ENCODE peak calls at places on chromosomes 13 and 19, in seven cellular contexts. E, A, O, I, T, C and W are unnamed samples.
A peak's percentile ranks its signal among the peaks of the same experiment; 100 is the strongest.

GRCh38 chr19:7908078-7908699 is 4.5 kb downstream of the MAP2K7 start:
- DNase-seq in T (peak; percentile 59), I (no peak), A (no peak), C (no peak), O (no peak), E (no peak), W (no peak)

GRCh38 chr19:39130337-39131254 is 5.0 kb downstream of the PAK4 start:
- DNase-seq in I (no peak), C (no peak), O (no peak), A (no peak), T (no peak), E (no peak), W (no peak)

GRCh38 chr19:44371815-44372480 is 15.5 kb upstream of the ZNF112 start:
- DNase-seq in O (no peak), T (no peak), A (no peak), C (no peak), I (no peak), E (no peak), W (no peak)

GRCh38 chr19:14337510-14337909 is 43.7 kb upstream of the ADGRE5 start:
- DNase-seq in T (peak; percentile 43), O (no peak), A (no peak), E (no peak), C (peak; percentile 16), I (peak; percentile 11), W (peak; percentile 91)

GRCh38 chr19:55406091-55406868 is 1.3 kb downstream of the UBE2S start:
- DNase-seq in E (no peak), A (no peak), O (no peak), T (no peak), I (no peak), C (no peak), W (no peak)

GRCh38 chr13:94590744-94591143 is 5.2 kb downstream of the TGDS start:
- DNase-seq in A (no peak), T (no peak), I (no peak), O (no peak), C (no peak), E (no peak), W (no peak)

GRCh38 chr19:10009714-10010224 is 535 bp downstream of the COL5A3 start:
- DNase-seq in T (no peak), A (no peak), C (no peak), I (no peak), O (no peak), E (no peak), W (no peak)

GRCh38 chr19:8511573-8512101 is 2.3 kb downstream of the ZNF414 start:
- DNase-seq in C (no peak), E (no peak), A (no peak), I (no peak), T (peak; percentile 34), O (no peak), W (no peak)

GRCh38 chr13:94716016-94716415 is 3.7 kb upstream of the SOX21 start:
- DNase-seq in E (no peak), O (no peak), C (no peak), A (no peak), T (no peak), I (no peak), W (no peak)

GRCh38 chr19:1421218-1421957 is 14.0 kb downstream of the DAZAP1 start:
- DNase-seq in O (no peak), T (no peak), C (no peak), E (no peak), I (no peak), A (no peak), W (no peak)
- H3K4me1 ChIP-seq in O (peaks cover 30% of the 10 kb centered on the region), T (peaks cover 28% of the 10 kb centered on the region), C (peaks cover 26% of the 10 kb centered on the region), E (peaks cover 22% of the 10 kb centered on the region), I (peaks cover 29% of the 10 kb centered on the region), A (peaks cover 61% of the 10 kb centered on the region), W (peaks cover 3% of the 10 kb centered on the region)

GRCh38 chr19:52949422-52949821 is 13.3 kb downstream of the ZNF816 start:
- DNase-seq in O (no peak), T (no peak), C (no peak), A (no peak), I (no peak), E (no peak), W (no peak)
- H3K9me3 ChIP-seq in O (peaks cover 56% of the 10 kb centered on the region), T (no peaks in the 10 kb centered on the region), C (peaks cover 67% of the 10 kb centered on the region), A (peaks cover 49% of the 10 kb centered on the region), I (peaks cover 67% of the 10 kb centered on the region), E (peaks cover 21% of the 10 kb centered on the region), W (peaks cover 9% of the 10 kb centered on the region)

GRCh38 chr13:32300406-32300805 is 14.8 kb downstream of the ZAR1L start:
- DNase-seq in A (no peak), C (no peak), T (no peak), O (no peak), I (no peak), E (no peak), W (no peak)
- H3K4me1 ChIP-seq in A (peaks cover 27% of the 10 kb centered on the region), C (no peaks in the 10 kb centered on the region), T (peaks cover 3% of the 10 kb centered on the region), O (no peaks in the 10 kb centered on the region), I (no peaks in the 10 kb centered on the region), E (no peaks in the 10 kb centered on the region), W (no peaks in the 10 kb centered on the region)

GRCh38 chr19:52140077-52140710 is 456 bp upstream of the ZNF616 start:
- DNase-seq in T (no peak), I (no peak), E (no peak), A (peak; percentile 54), C (no peak), O (no peak), W (peak; percentile 17)
- H3K9me3 ChIP-seq in T (no peaks in the 10 kb centered on the region), I (no peaks in the 10 kb centered on the region), E (no peaks in the 10 kb centered on the region), A (peaks cover 46% of the 10 kb centered on the region), C (peaks cover 9% of the 10 kb centered on the region), O (no peaks in the 10 kb centered on the region), W (no peaks in the 10 kb centered on the region)